ENCODE peak calls at places on chromosomes 2 and 18, in ten cellular contexts. One of them, this sample, is unnamed.

GRCh38 chr2:214542251-214542650 is 131.4 kb downstream of the VWC2L start:
- DNase-seq in fibroblast of lung: no peak
- DNase-seq in epithelial cell of proximal tubule: no peak
- DNase-seq in stimulated activated CD4-positive, alpha-beta T cell treated with anti-CD3 and anti-CD28 coated beads, Interleukin-4, amount 100 ng/mL, for 24 hours: no peak
- DNase-seq in LoVo: no peak
- DNase-seq in Calu3: no peak
- DNase-seq in HTR-8/SVneo: no peak
- DNase-seq in AG04450: no peak
- DNase-seq in T-helper 2 cell: no peak
- DNase-seq in astrocyte: no peak
- DNase-seq in this sample: no peak

GRCh38 chr18:903703-904102 is 968 bp upstream of the ADCYAP1 start:
- DNase-seq in fibroblast of lung: peak; percentile 42
- DNase-seq in epithelial cell of proximal tubule: no peak
- DNase-seq in stimulated activated CD4-positive, alpha-beta T cell treated with anti-CD3 and anti-CD28 coated beads, Interleukin-4, amount 100 ng/mL, for 24 hours: peak; percentile 35
- DNase-seq in LoVo: peak; percentile 7
- DNase-seq in Calu3: peak; percentile 50
- DNase-seq in HTR-8/SVneo: peak; percentile 55
- DNase-seq in AG04450: peak; percentile 0
- DNase-seq in T-helper 2 cell: no peak
- DNase-seq in astrocyte: peak; percentile 20
- DNase-seq in this sample: peak; percentile 65

GRCh38 chr2:122980672-122981071 is 1044.4 kb upstream of the CNTNAP5 start:
- DNase-seq in fibroblast of lung: peak; percentile 19
- DNase-seq in epithelial cell of proximal tubule: no peak
- DNase-seq in stimulated activated CD4-positive, alpha-beta T cell treated with anti-CD3 and anti-CD28 coated beads, Interleukin-4, amount 100 ng/mL, for 24 hours: no peak
- DNase-seq in LoVo: no peak
- DNase-seq in Calu3: no peak
- DNase-seq in HTR-8/SVneo: no peak
- DNase-seq in AG04450: no peak
- DNase-seq in T-helper 2 cell: no peak
- DNase-seq in astrocyte: no peak
- DNase-seq in this sample: no peak

GRCh38 chr2:32235315-32235714 is 29.4 kb downstream of the NLRC4 start:
- DNase-seq in fibroblast of lung: peak; percentile 10
- DNase-seq in epithelial cell of proximal tubule: no peak
- DNase-seq in stimulated activated CD4-positive, alpha-beta T cell treated with anti-CD3 and anti-CD28 coated beads, Interleukin-4, amount 100 ng/mL, for 24 hours: no peak
- DNase-seq in LoVo: no peak
- DNase-seq in Calu3: no peak
- DNase-seq in HTR-8/SVneo: no peak
- DNase-seq in AG04450: no peak
- DNase-seq in T-helper 2 cell: no peak
- DNase-seq in astrocyte: no peak
- DNase-seq in this sample: no peak

GRCh38 chr2:63692002-63692606 is 103.3 kb downstream of the MDH1 start:
- DNase-seq in fibroblast of lung: peak; percentile 72
- DNase-seq in epithelial cell of proximal tubule: no peak
- DNase-seq in stimulated activated CD4-positive, alpha-beta T cell treated with anti-CD3 and anti-CD28 coated beads, Interleukin-4, amount 100 ng/mL, for 24 hours: peak; percentile 19
- DNase-seq in LoVo: peak; percentile 52
- DNase-seq in Calu3: peak; percentile 34
- DNase-seq in HTR-8/SVneo: peak; percentile 44
- DNase-seq in AG04450: no peak
- DNase-seq in T-helper 2 cell: peak; percentile 2
- DNase-seq in astrocyte: peak; percentile 18
- DNase-seq in this sample: no peak

GRCh38 chr2:67561411-67561965 is 164.4 kb downstream of the ETAA1 start:
- DNase-seq in fibroblast of lung: peak; percentile 64
- DNase-seq in epithelial cell of proximal tubule: peak; percentile 86
- DNase-seq in stimulated activated CD4-positive, alpha-beta T cell treated with anti-CD3 and anti-CD28 coated beads, Interleukin-4, amount 100 ng/mL, for 24 hours: no peak
- DNase-seq in LoVo: no peak
- DNase-seq in Calu3: peak; percentile 61
- DNase-seq in HTR-8/SVneo: peak; percentile 72
- DNase-seq in AG04450: no peak
- DNase-seq in T-helper 2 cell: no peak
- DNase-seq in astrocyte: peak; percentile 95
- DNase-seq in this sample: peak; percentile 79

GRCh38 chr2:215658635-215659305 is 222.9 kb upstream of the FN1 start:
- DNase-seq in fibroblast of lung: peak; percentile 55
- DNase-seq in epithelial cell of proximal tubule: no peak
- DNase-seq in stimulated activated CD4-positive, alpha-beta T cell treated with anti-CD3 and anti-CD28 coated beads, Interleukin-4, amount 100 ng/mL, for 24 hours: no peak
- DNase-seq in LoVo: no peak
- DNase-seq in Calu3: no peak
- DNase-seq in HTR-8/SVneo: no peak
- DNase-seq in AG04450: no peak
- DNase-seq in T-helper 2 cell: no peak
- DNase-seq in astrocyte: no peak
- DNase-seq in this sample: no peak

GRCh38 chr18:25121442-25121841 is 230.5 kb downstream of the ZNF521 start:
- DNase-seq in fibroblast of lung: no peak
- DNase-seq in epithelial cell of proximal tubule: no peak
- DNase-seq in stimulated activated CD4-positive, alpha-beta T cell treated with anti-CD3 and anti-CD28 coated beads, Interleukin-4, amount 100 ng/mL, for 24 hours: no peak
- DNase-seq in LoVo: no peak
- DNase-seq in Calu3: no peak
- DNase-seq in HTR-8/SVneo: no peak
- DNase-seq in AG04450: no peak
- DNase-seq in T-helper 2 cell: no peak
- DNase-seq in astrocyte: no peak
- DNase-seq in this sample: no peak

GRCh38 chr2:65605427-65606058 is 173.1 kb upstream of the SPRED2 start:
- DNase-seq in fibroblast of lung: no peak
- DNase-seq in epithelial cell of proximal tubule: no peak
- DNase-seq in stimulated activated CD4-positive, alpha-beta T cell treated with anti-CD3 and anti-CD28 coated beads, Interleukin-4, amount 100 ng/mL, for 24 hours: no peak
- DNase-seq in LoVo: no peak
- DNase-seq in Calu3: no peak
- DNase-seq in HTR-8/SVneo: no peak
- DNase-seq in AG04450: no peak
- DNase-seq in T-helper 2 cell: no peak
- DNase-seq in astrocyte: no peak
- DNase-seq in this sample: no peak

GRCh38 chr2:23445450-23445868 is 60.5 kb downstream of the KLHL29 start:
- DNase-seq in fibroblast of lung: peak; percentile 68
- DNase-seq in epithelial cell of proximal tubule: no peak
- DNase-seq in stimulated activated CD4-positive, alpha-beta T cell treated with anti-CD3 and anti-CD28 coated beads, Interleukin-4, amount 100 ng/mL, for 24 hours: no peak
- DNase-seq in LoVo: no peak
- DNase-seq in Calu3: no peak
- DNase-seq in HTR-8/SVneo: peak; percentile 39
- DNase-seq in AG04450: no peak
- DNase-seq in T-helper 2 cell: no peak
- DNase-seq in astrocyte: peak; percentile 79
- DNase-seq in this sample: no peak

GRCh38 chr2:186059096-186059495 is 320.5 kb downstream of the FSIP2 start:
- DNase-seq in fibroblast of lung: peak; percentile 63
- DNase-seq in epithelial cell of proximal tubule: no peak
- DNase-seq in stimulated activated CD4-positive, alpha-beta T cell treated with anti-CD3 and anti-CD28 coated beads, Interleukin-4, amount 100 ng/mL, for 24 hours: no peak
- DNase-seq in LoVo: no peak
- DNase-seq in Calu3: no peak
- DNase-seq in HTR-8/SVneo: no peak
- DNase-seq in AG04450: no peak
- DNase-seq in T-helper 2 cell: no peak
- DNase-seq in astrocyte: no peak
- DNase-seq in this sample: no peak

GRCh38 chr2:230130668-230131364 is 62.1 kb upstream of the SLC16A14 start:
- DNase-seq in fibroblast of lung: peak; percentile 95
- DNase-seq in epithelial cell of proximal tubule: peak; percentile 31
- DNase-seq in stimulated activated CD4-positive, alpha-beta T cell treated with anti-CD3 and anti-CD28 coated beads, Interleukin-4, amount 100 ng/mL, for 24 hours: no peak
- DNase-seq in LoVo: no peak
- DNase-seq in Calu3: peak; percentile 69
- DNase-seq in HTR-8/SVneo: peak; percentile 53
- DNase-seq in AG04450: peak; percentile 81
- DNase-seq in T-helper 2 cell: no peak
- DNase-seq in astrocyte: peak; percentile 67
- DNase-seq in this sample: peak; percentile 62

GRCh38 chr2:104889261-104890091 is 35.6 kb downstream of the POU3F3 start:
- DNase-seq in fibroblast of lung: no peak
- DNase-seq in epithelial cell of proximal tubule: no peak
- DNase-seq in stimulated activated CD4-positive, alpha-beta T cell treated with anti-CD3 and anti-CD28 coated beads, Interleukin-4, amount 100 ng/mL, for 24 hours: no peak
- DNase-seq in LoVo: no peak
- DNase-seq in Calu3: no peak
- DNase-seq in HTR-8/SVneo: no peak
- DNase-seq in AG04450: no peak
- DNase-seq in T-helper 2 cell: no peak
- DNase-seq in astrocyte: no peak
- DNase-seq in this sample: peak; percentile 42

GRCh38 chr2:127229555-127229954 is 9.5 kb upstream of the CYP27C1 start:
- DNase-seq in fibroblast of lung: no peak
- DNase-seq in epithelial cell of proximal tubule: no peak
- DNase-seq in stimulated activated CD4-positive, alpha-beta T cell treated with anti-CD3 and anti-CD28 coated beads, Interleukin-4, amount 100 ng/mL, for 24 hours: no peak
- DNase-seq in LoVo: no peak
- DNase-seq in Calu3: no peak
- DNase-seq in HTR-8/SVneo: no peak
- DNase-seq in AG04450: no peak
- DNase-seq in T-helper 2 cell: no peak
- DNase-seq in astrocyte: no peak
- DNase-seq in this sample: no peak

GRCh38 chr2:43184339-43184895 is 42.0 kb downstream of the ZFP36L2 start:
- DNase-seq in fibroblast of lung: peak; percentile 37
- DNase-seq in epithelial cell of proximal tubule: peak; percentile 88
- DNase-seq in stimulated activated CD4-positive, alpha-beta T cell treated with anti-CD3 and anti-CD28 coated beads, Interleukin-4, amount 100 ng/mL, for 24 hours: peak; percentile 70
- DNase-seq in LoVo: peak; percentile 71
- DNase-seq in Calu3: peak; percentile 69
- DNase-seq in HTR-8/SVneo: no peak
- DNase-seq in AG04450: no peak
- DNase-seq in T-helper 2 cell: no peak
- DNase-seq in astrocyte: peak; percentile 94
- DNase-seq in this sample: no peak

GRCh38 chr2:216082805-216083204 is 1.1 kb downstream of the TMEM169 start:
- DNase-seq in fibroblast of lung: no peak
- DNase-seq in epithelial cell of proximal tubule: no peak
- DNase-seq in stimulated activated CD4-positive, alpha-beta T cell treated with anti-CD3 and anti-CD28 coated beads, Interleukin-4, amount 100 ng/mL, for 24 hours: peak; percentile 17
- DNase-seq in LoVo: no peak
- DNase-seq in Calu3: peak; percentile 61
- DNase-seq in HTR-8/SVneo: no peak
- DNase-seq in AG04450: no peak
- DNase-seq in T-helper 2 cell: no peak
- DNase-seq in astrocyte: peak; percentile 29
- DNase-seq in this sample: no peak

GRCh38 chr18:37457337-37457736 is 108.3 kb downstream of the CELF4 start:
- DNase-seq in fibroblast of lung: no peak
- DNase-seq in epithelial cell of proximal tubule: no peak
- DNase-seq in stimulated activated CD4-positive, alpha-beta T cell treated with anti-CD3 and anti-CD28 coated beads, Interleukin-4, amount 100 ng/mL, for 24 hours: no peak
- DNase-seq in LoVo: no peak
- DNase-seq in Calu3: no peak
- DNase-seq in HTR-8/SVneo: no peak
- DNase-seq in AG04450: no peak
- DNase-seq in T-helper 2 cell: no peak
- DNase-seq in astrocyte: no peak
- DNase-seq in this sample: no peak

GRCh38 chr2:3683748-3684454 is 19.5 kb upstream of the DCDC2C start:
- DNase-seq in fibroblast of lung: peak; percentile 14
- DNase-seq in epithelial cell of proximal tubule: no peak
- DNase-seq in stimulated activated CD4-positive, alpha-beta T cell treated with anti-CD3 and anti-CD28 coated beads, Interleukin-4, amount 100 ng/mL, for 24 hours: no peak
- DNase-seq in LoVo: no peak
- DNase-seq in Calu3: no peak
- DNase-seq in HTR-8/SVneo: no peak
- DNase-seq in AG04450: peak; percentile 46
- DNase-seq in T-helper 2 cell: no peak
- DNase-seq in astrocyte: no peak
- DNase-seq in this sample: no peak

GRCh38 chr2:85774126-85774978 is 20.6 kb downstream of the ATOH8 start:
- DNase-seq in fibroblast of lung: no peak
- DNase-seq in epithelial cell of proximal tubule: no peak
- DNase-seq in stimulated activated CD4-positive, alpha-beta T cell treated with anti-CD3 and anti-CD28 coated beads, Interleukin-4, amount 100 ng/mL, for 24 hours: no peak
- DNase-seq in LoVo: no peak
- DNase-seq in Calu3: no peak
- DNase-seq in HTR-8/SVneo: no peak
- DNase-seq in AG04450: no peak
- DNase-seq in T-helper 2 cell: no peak
- DNase-seq in astrocyte: no peak
- DNase-seq in this sample: no peak

GRCh38 chr18:73733806-73734314 is 413.8 kb downstream of the FBXO15 start:
- DNase-seq in fibroblast of lung: no peak
- DNase-seq in epithelial cell of proximal tubule: no peak
- DNase-seq in stimulated activated CD4-positive, alpha-beta T cell treated with anti-CD3 and anti-CD28 coated beads, Interleukin-4, amount 100 ng/mL, for 24 hours: no peak
- DNase-seq in LoVo: no peak
- DNase-seq in Calu3: no peak
- DNase-seq in HTR-8/SVneo: no peak
- DNase-seq in AG04450: no peak
- DNase-seq in T-helper 2 cell: no peak
- DNase-seq in astrocyte: peak; percentile 17
- DNase-seq in this sample: no peak

GRCh38 chr2:160220545-160221009 is 20.5 kb upstream of the ITGB6 start:
- DNase-seq in fibroblast of lung: no peak
- DNase-seq in epithelial cell of proximal tubule: no peak
- DNase-seq in stimulated activated CD4-positive, alpha-beta T cell treated with anti-CD3 and anti-CD28 coated beads, Interleukin-4, amount 100 ng/mL, for 24 hours: peak; percentile 41
- DNase-seq in LoVo: no peak
- DNase-seq in Calu3: no peak
- DNase-seq in HTR-8/SVneo: no peak
- DNase-seq in AG04450: no peak
- DNase-seq in T-helper 2 cell: no peak
- DNase-seq in astrocyte: no peak
- DNase-seq in this sample: no peak

GRCh38 chr2:45049937-45050336 is 40.7 kb upstream of the SIX2 start:
- DNase-seq in fibroblast of lung: no peak
- DNase-seq in epithelial cell of proximal tubule: no peak
- DNase-seq in stimulated activated CD4-positive, alpha-beta T cell treated with anti-CD3 and anti-CD28 coated beads, Interleukin-4, amount 100 ng/mL, for 24 hours: no peak
- DNase-seq in LoVo: no peak
- DNase-seq in Calu3: no peak
- DNase-seq in HTR-8/SVneo: no peak
- DNase-seq in AG04450: no peak
- DNase-seq in T-helper 2 cell: no peak
- DNase-seq in astrocyte: no peak
- DNase-seq in this sample: no peak

GRCh38 chr2:180017764-180018163 is 10.7 kb upstream of the CWC22 start:
- DNase-seq in fibroblast of lung: peak; percentile 95
- DNase-seq in epithelial cell of proximal tubule: no peak
- DNase-seq in stimulated activated CD4-positive, alpha-beta T cell treated with anti-CD3 and anti-CD28 coated beads, Interleukin-4, amount 100 ng/mL, for 24 hours: no peak
- DNase-seq in LoVo: no peak
- DNase-seq in Calu3: no peak
- DNase-seq in HTR-8/SVneo: no peak
- DNase-seq in AG04450: no peak
- DNase-seq in T-helper 2 cell: no peak
- DNase-seq in astrocyte: peak; percentile 23
- DNase-seq in this sample: no peak

GRCh38 chr2:101892377-101892776 is 99.4 kb upstream of the IL1R2 start:
- DNase-seq in fibroblast of lung: no peak
- DNase-seq in epithelial cell of proximal tubule: no peak
- DNase-seq in stimulated activated CD4-positive, alpha-beta T cell treated with anti-CD3 and anti-CD28 coated beads, Interleukin-4, amount 100 ng/mL, for 24 hours: no peak
- DNase-seq in LoVo: no peak
- DNase-seq in Calu3: no peak
- DNase-seq in HTR-8/SVneo: no peak
- DNase-seq in AG04450: no peak
- DNase-seq in T-helper 2 cell: no peak
- DNase-seq in astrocyte: no peak
- DNase-seq in this sample: no peak

GRCh38 chr2:150811259-150811912 is 323.9 kb upstream of the RND3 start:
- DNase-seq in fibroblast of lung: peak; percentile 82
- DNase-seq in epithelial cell of proximal tubule: peak; percentile 23
- DNase-seq in stimulated activated CD4-positive, alpha-beta T cell treated with anti-CD3 and anti-CD28 coated beads, Interleukin-4, amount 100 ng/mL, for 24 hours: no peak
- DNase-seq in LoVo: no peak
- DNase-seq in Calu3: no peak
- DNase-seq in HTR-8/SVneo: no peak
- DNase-seq in AG04450: no peak
- DNase-seq in T-helper 2 cell: no peak
- DNase-seq in astrocyte: no peak
- DNase-seq in this sample: peak; percentile 18

GRCh38 chr2:120444691-120445240 is 98.8 kb downstream of the INHBB start:
- DNase-seq in fibroblast of lung: no peak
- DNase-seq in epithelial cell of proximal tubule: no peak
- DNase-seq in stimulated activated CD4-positive, alpha-beta T cell treated with anti-CD3 and anti-CD28 coated beads, Interleukin-4, amount 100 ng/mL, for 24 hours: no peak
- DNase-seq in LoVo: no peak
- DNase-seq in Calu3: no peak
- DNase-seq in HTR-8/SVneo: no peak
- DNase-seq in AG04450: no peak
- DNase-seq in T-helper 2 cell: no peak
- DNase-seq in astrocyte: no peak
- DNase-seq in this sample: no peak

GRCh38 chr2:239395524-239395923 is 5.3 kb downstream of the HDAC4 start:
- DNase-seq in fibroblast of lung: no peak
- DNase-seq in epithelial cell of proximal tubule: no peak
- DNase-seq in stimulated activated CD4-positive, alpha-beta T cell treated with anti-CD3 and anti-CD28 coated beads, Interleukin-4, amount 100 ng/mL, for 24 hours: no peak
- DNase-seq in LoVo: no peak
- DNase-seq in Calu3: no peak
- DNase-seq in HTR-8/SVneo: no peak
- DNase-seq in AG04450: no peak
- DNase-seq in T-helper 2 cell: no peak
- DNase-seq in astrocyte: no peak
- DNase-seq in this sample: no peak

GRCh38 chr2:27776097-27776496 is 4.6 kb downstream of the MRPL33 start:
- DNase-seq in fibroblast of lung: peak; percentile 36
- DNase-seq in epithelial cell of proximal tubule: no peak
- DNase-seq in stimulated activated CD4-positive, alpha-beta T cell treated with anti-CD3 and anti-CD28 coated beads, Interleukin-4, amount 100 ng/mL, for 24 hours: no peak
- DNase-seq in LoVo: peak; percentile 46
- DNase-seq in Calu3: no peak
- DNase-seq in HTR-8/SVneo: peak; percentile 50
- DNase-seq in AG04450: no peak
- DNase-seq in T-helper 2 cell: no peak
- DNase-seq in astrocyte: peak; percentile 40
- DNase-seq in this sample: peak; percentile 44